ENCODE peak calls at places on chromosomes 7 and 10, in ten cellular contexts. P is Caki2; K is GM03348; I is psoas muscle; S is MM.1S; V is activated naive CD4-positive, alpha-beta T cell treated with anti-CD3 and anti-CD28 coated beads, Interleukin-2, amount 10 ng/mL, durations not matched to agents 7 days and 5 days; H is stimulated activated CD4-positive, alpha-beta T cell treated with anti-CD3 and anti-CD28 coated beads, Interleukin-4, amount 100 ng/mL, for 24 hours; C is caudate nucleus; Y is cerebellum; X is tibial nerve. Q is an unnamed sample.

GRCh38 chr10:59907918-59908807 is 1.8 kb upstream of the CCDC6 start:
- DNase-seq in S (peak; percentile 25), V (peak; percentile 68), X (peak; percentile 65), I (no peak), C (no peak), P (peak; percentile 63), Y (no peak), H (peak; percentile 61), K (peak; percentile 83), Q (peak; percentile 86)

GRCh38 chr10:34637419-34637911 is 177.6 kb downstream of the PARD3 start:
- DNase-seq in C (peak; percentile 41), V (peak; percentile 72), S (peak; percentile 85), H (peak; percentile 70), X (peak; percentile 86), P (peak; percentile 63), K (peak; percentile 63), I (peak; percentile 73), Y (peak; percentile 6), Q (peak; percentile 84)

GRCh38 chr7:30654296-30655090 is 27.8 kb downstream of the CRHR2 start:
- DNase-seq in C (no peak), K (no peak), H (no peak), X (no peak), I (no peak), Y (no peak), S (no peak), P (no peak), V (no peak), Q (no peak)

GRCh38 chr7:28179081-28180030 is 1.2 kb downstream of the JAZF1 start:
- DNase-seq in H (peak; percentile 63), S (peak; percentile 72), C (peak; percentile 19), V (peak; percentile 79), I (peak; percentile 86), P (peak; percentile 43), K (peak; percentile 93), Y (peak; percentile 82), X (peak; percentile 48), Q (peak; percentile 76)

GRCh38 chr7:158432369-158433270 is 155.0 kb downstream of the PTPRN2 start:
- DNase-seq in P (peak; percentile 85), H (no peak), C (no peak), X (no peak), V (no peak), I (no peak), Y (no peak), K (no peak), S (no peak), Q (no peak)

GRCh38 chr10:99612167-99612831 is 7.9 kb downstream of the SLC25A28 start:
- DNase-seq in V (peak; percentile 34), K (peak; percentile 81), Y (peak; percentile 74), C (no peak), P (peak; percentile 55), S (peak; percentile 71), X (peak; percentile 59), I (no peak), H (peak; percentile 41), Q (peak; percentile 79)

GRCh38 chr10:73723516-73723915 is 20.7 kb upstream of the SEC24C start:
- DNase-seq in V (no peak), K (no peak), P (no peak), Y (no peak), C (no peak), S (no peak), X (no peak), I (no peak), H (no peak), Q (no peak)

GRCh38 chr10:125739994-125740679 is 20.6 kb downstream of the EDRF1 start:
- DNase-seq in C (no peak), I (no peak), V (no peak), S (no peak), P (no peak), K (no peak), H (no peak), Y (no peak), X (no peak), Q (no peak)

GRCh38 chr7:42662862-42663261 is 249.0 kb downstream of the C7orf25 start:
- DNase-seq in K (no peak), X (no peak), V (no peak), P (no peak), H (no peak), C (no peak), Y (no peak), S (no peak), I (no peak), Q (no peak)